ENCODE peak calls at places on chromosomes 5 and 9, in six cellular contexts. One of them, this sample, is unnamed.

GRCh38 chr5:158013939-158014338 is 155.0 kb upstream of the CLINT1 start:
- DNase-seq in endothelial cell of umbilical vein: peak; percentile 29
- DNase-seq in IMR-90: peak; percentile 12
- DNase-seq in PC-3: peak; percentile 77
- DNase-seq in adipocyte: peak; percentile 74
- DNase-seq in MM.1S: peak; percentile 20
- DNase-seq in this sample: peak; percentile 21

GRCh38 chr5:132229236-132229635 is 1.6 kb upstream of the P4HA2 start:
- DNase-seq in IMR-90: no peak
- DNase-seq in PC-3: no peak
- DNase-seq in endothelial cell of umbilical vein: no peak
- DNase-seq in adipocyte: no peak
- DNase-seq in MM.1S: no peak
- DNase-seq in this sample: no peak

GRCh38 chr5:53105611-53106300 is 3.8 kb downstream of the MOCS2 start:
- DNase-seq in MM.1S: no peak
- DNase-seq in IMR-90: no peak
- DNase-seq in endothelial cell of umbilical vein: no peak
- DNase-seq in PC-3: no peak
- DNase-seq in adipocyte: no peak
- DNase-seq in this sample: no peak

GRCh38 chr9:31210982-31211570 is 1173.4 kb upstream of the ACO1 start:
- DNase-seq in PC-3: no peak
- DNase-seq in MM.1S: no peak
- DNase-seq in adipocyte: no peak
- DNase-seq in IMR-90: no peak
- DNase-seq in endothelial cell of umbilical vein: no peak
- DNase-seq in this sample: no peak

GRCh38 chr5:157820593-157821252 is 38.2 kb downstream of the CLINT1 start:
- DNase-seq in MM.1S: peak; percentile 59
- DNase-seq in IMR-90: peak; percentile 65
- DNase-seq in adipocyte: peak; percentile 88
- DNase-seq in PC-3: peak; percentile 78
- DNase-seq in endothelial cell of umbilical vein: peak; percentile 80
- DNase-seq in this sample: peak; percentile 14

GRCh38 chr9:131635285-131635684 is 90.0 kb downstream of the PRRT1B start:
- DNase-seq in endothelial cell of umbilical vein: peak; percentile 99
- DNase-seq in IMR-90: peak; percentile 99
- DNase-seq in MM.1S: no peak
- DNase-seq in adipocyte: peak; percentile 93
- DNase-seq in PC-3: peak; percentile 90
- DNase-seq in this sample: peak; percentile 96

GRCh38 chr9:136623849-136624183 is 38.9 kb upstream of the EGFL7 start:
- DNase-seq in PC-3: no peak
- DNase-seq in IMR-90: no peak
- DNase-seq in endothelial cell of umbilical vein: no peak
- DNase-seq in MM.1S: no peak
- DNase-seq in adipocyte: no peak
- DNase-seq in this sample: peak; percentile 98

GRCh38 chr5:53041071-53041692 is 52.0 kb downstream of the ITGA2 start:
- DNase-seq in MM.1S: peak; percentile 80
- DNase-seq in PC-3: no peak
- DNase-seq in IMR-90: peak; percentile 65
- DNase-seq in adipocyte: peak; percentile 68
- DNase-seq in endothelial cell of umbilical vein: peak; percentile 26
- DNase-seq in this sample: no peak

GRCh38 chr5:59123595-59124561 is 541.0 kb downstream of the RAB3C start:
- DNase-seq in MM.1S: peak; percentile 65
- DNase-seq in IMR-90: peak; percentile 41
- DNase-seq in PC-3: no peak
- DNase-seq in endothelial cell of umbilical vein: no peak
- DNase-seq in adipocyte: no peak
- DNase-seq in this sample: no peak

GRCh38 chr5:1118231-1118698 is 6.4 kb upstream of the SLC12A7 start:
- DNase-seq in IMR-90: peak; percentile 11
- DNase-seq in PC-3: peak; percentile 49
- DNase-seq in MM.1S: no peak
- DNase-seq in endothelial cell of umbilical vein: no peak
- DNase-seq in adipocyte: no peak
- DNase-seq in this sample: peak; percentile 62

GRCh38 chr5:135015942-135016341 is 18.1 kb downstream of the PITX1 start:
- DNase-seq in adipocyte: no peak
- DNase-seq in endothelial cell of umbilical vein: no peak
- DNase-seq in MM.1S: no peak
- DNase-seq in PC-3: no peak
- DNase-seq in IMR-90: no peak
- DNase-seq in this sample: no peak

GRCh38 chr9:12554636-12555035 is 138.5 kb upstream of the TYRP1 start:
- DNase-seq in PC-3: peak; percentile 25
- DNase-seq in MM.1S: peak; percentile 6
- DNase-seq in adipocyte: peak; percentile 12
- DNase-seq in endothelial cell of umbilical vein: peak; percentile 32
- DNase-seq in IMR-90: peak; percentile 1
- DNase-seq in this sample: no peak

GRCh38 chr9:75540185-75540584 is 350.3 kb upstream of the PCSK5 start:
- DNase-seq in endothelial cell of umbilical vein: no peak
- DNase-seq in IMR-90: no peak
- DNase-seq in MM.1S: no peak
- DNase-seq in PC-3: no peak
- DNase-seq in adipocyte: no peak
- DNase-seq in this sample: no peak

GRCh38 chr9:71285191-71285656 is 163.8 kb upstream of the TRPM3 start:
- DNase-seq in MM.1S: peak; percentile 71
- DNase-seq in PC-3: peak; percentile 72
- DNase-seq in IMR-90: peak; percentile 54
- DNase-seq in endothelial cell of umbilical vein: peak; percentile 73
- DNase-seq in adipocyte: peak; percentile 91
- DNase-seq in this sample: peak; percentile 46

GRCh38 chr5:92559743-92560142 is 1021.3 kb downstream of the NR2F1-AS1 start:
- DNase-seq in MM.1S: no peak
- DNase-seq in adipocyte: peak; percentile 52
- DNase-seq in endothelial cell of umbilical vein: peak; percentile 73
- DNase-seq in IMR-90: peak; percentile 36
- DNase-seq in PC-3: peak; percentile 34
- DNase-seq in this sample: peak; percentile 33

GRCh38 chr5:92560698-92561361 is 1020.2 kb downstream of the NR2F1-AS1 start:
- DNase-seq in MM.1S: no peak
- DNase-seq in endothelial cell of umbilical vein: no peak
- DNase-seq in IMR-90: peak; percentile 59
- DNase-seq in adipocyte: no peak
- DNase-seq in PC-3: peak; percentile 4
- DNase-seq in this sample: no peak

GRCh38 chr5:92561362-92562006 is 1019.5 kb downstream of the NR2F1-AS1 start:
- DNase-seq in endothelial cell of umbilical vein: no peak
- DNase-seq in MM.1S: no peak
- DNase-seq in PC-3: peak; percentile 59
- DNase-seq in adipocyte: no peak
- DNase-seq in IMR-90: peak; percentile 30
- DNase-seq in this sample: peak; percentile 21

GRCh38 chr5:92559331-92559730 is 1021.7 kb downstream of the NR2F1-AS1 start:
- DNase-seq in adipocyte: no peak
- DNase-seq in MM.1S: no peak
- DNase-seq in endothelial cell of umbilical vein: no peak
- DNase-seq in IMR-90: no peak
- DNase-seq in PC-3: no peak
- DNase-seq in this sample: no peak

DNA sequence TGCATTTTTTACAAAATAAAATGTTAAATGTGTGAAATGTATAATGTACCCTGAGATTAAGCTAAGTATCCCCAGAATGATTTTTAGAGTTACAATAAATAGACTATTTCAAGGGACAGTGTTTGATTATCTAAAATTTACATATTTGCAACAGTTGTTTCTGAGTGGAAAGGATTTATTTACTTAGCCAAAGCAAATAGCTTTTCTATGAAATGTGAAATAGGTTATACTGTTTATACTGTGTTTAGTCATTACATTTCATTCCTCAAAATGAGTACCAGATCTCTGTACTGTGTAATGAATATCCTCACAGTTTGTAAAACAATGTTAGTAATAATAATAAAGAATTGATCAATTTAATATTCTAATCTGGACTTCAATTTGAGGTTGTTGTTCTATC is 1019.0 kb downstream of the NR2F1-AS1 start:
- DNase-seq in MM.1S: no peak
- DNase-seq in adipocyte: no peak
- DNase-seq in PC-3: no peak
- DNase-seq in endothelial cell of umbilical vein: no peak
- DNase-seq in IMR-90: peak; percentile 19
- DNase-seq in this sample: no peak
- H3K9ac ChIP-seq in MM.1S: no peak overlapping the region
- H3K9ac ChIP-seq in adipocyte: no peak overlapping the region
- H3K9ac ChIP-seq in PC-3: peak overlapping the region; percentile 41
- H3K9ac ChIP-seq in endothelial cell of umbilical vein: no peak overlapping the region
- H3K9ac ChIP-seq in IMR-90: no peak overlapping the region
- H3K9ac ChIP-seq in this sample: no peak overlapping the region

GRCh38 chr9:124813496-124814177 is 36.7 kb downstream of the OLFML2A start:
- DNase-seq in adipocyte: no peak
- DNase-seq in PC-3: no peak
- DNase-seq in IMR-90: no peak
- DNase-seq in MM.1S: no peak
- DNase-seq in endothelial cell of umbilical vein: no peak
- DNase-seq in this sample: peak; percentile 24
- H3K9ac ChIP-seq in adipocyte: peak overlapping the region; percentile 53
- H3K9ac ChIP-seq in PC-3: no peak overlapping the region
- H3K9ac ChIP-seq in IMR-90: no peak overlapping the region
- H3K9ac ChIP-seq in MM.1S: no peak overlapping the region
- H3K9ac ChIP-seq in endothelial cell of umbilical vein: no peak overlapping the region
- H3K9ac ChIP-seq in this sample: no peak overlapping the region

DNA sequence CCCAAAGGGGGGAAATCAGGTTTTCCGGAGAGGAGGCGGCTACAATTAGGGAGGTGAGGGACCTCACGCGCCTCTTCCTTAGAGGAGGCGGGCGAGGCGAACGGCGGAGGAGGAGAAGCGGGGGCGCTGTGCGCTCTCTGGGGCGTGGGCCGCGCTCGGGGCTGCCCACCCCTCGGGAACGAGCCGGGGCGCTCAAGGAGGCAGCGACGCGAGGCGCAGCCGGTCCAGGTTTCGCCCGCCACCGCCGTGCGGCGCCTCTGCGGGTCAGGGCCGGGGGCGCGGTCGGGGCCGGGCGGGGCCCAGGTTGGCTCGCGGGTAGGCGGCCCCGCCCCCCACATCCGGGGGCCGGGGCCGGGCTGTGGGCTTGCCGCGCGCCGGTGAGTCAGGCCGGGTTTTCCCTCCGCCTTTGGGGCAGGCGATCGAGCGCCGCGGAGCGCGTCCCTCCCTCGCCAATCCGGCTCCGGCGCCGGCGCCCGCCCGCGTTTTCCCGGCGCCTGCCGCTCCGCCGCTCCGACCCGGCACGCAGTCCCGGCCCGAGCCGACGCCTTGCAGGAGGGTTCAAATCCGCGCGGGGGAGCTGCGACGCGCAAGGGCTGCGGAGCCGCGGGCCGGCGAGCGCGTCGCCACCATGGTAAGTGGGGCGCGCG is at the start of gene N4BP3:
- DNase-seq in endothelial cell of umbilical vein: peak; percentile 56
- DNase-seq in PC-3: peak; percentile 58
- DNase-seq in MM.1S: peak; percentile 68
- DNase-seq in IMR-90: peak; percentile 44
- DNase-seq in adipocyte: peak; percentile 84
- DNase-seq in this sample: peak; percentile 82
- H3K9ac ChIP-seq in endothelial cell of umbilical vein: peak within 1 kb of the TSS; percentile 46
- H3K9ac ChIP-seq in PC-3: no peak within 1 kb of the TSS
- H3K9ac ChIP-seq in MM.1S: no peak within 1 kb of the TSS
- H3K9ac ChIP-seq in IMR-90: no peak within 1 kb of the TSS
- H3K9ac ChIP-seq in adipocyte: no peak within 1 kb of the TSS
- H3K9ac ChIP-seq in this sample: peak within 1 kb of the TSS; percentile 19

GRCh38 chr5:178234753-178235599 is 2.4 kb upstream of the PHYKPL start:
- DNase-seq in endothelial cell of umbilical vein: peak; percentile 73
- DNase-seq in MM.1S: peak; percentile 61
- DNase-seq in IMR-90: peak; percentile 41
- DNase-seq in PC-3: peak; percentile 68
- DNase-seq in adipocyte: peak; percentile 81
- DNase-seq in this sample: peak; percentile 42
- H3K9ac ChIP-seq in endothelial cell of umbilical vein: no peak overlapping the region
- H3K9ac ChIP-seq in MM.1S: no peak overlapping the region
- H3K9ac ChIP-seq in IMR-90: no peak overlapping the region
- H3K9ac ChIP-seq in PC-3: no peak overlapping the region
- H3K9ac ChIP-seq in adipocyte: peak overlapping the region; percentile 5
- H3K9ac ChIP-seq in this sample: no peak overlapping the region

This sample was measured in mammary epithelial cell.